ENCODE peak calls at places on chromosomes 12 and 14, in five cellular contexts. J is LNCaP clone FGC; B is psoas muscle; Z is activated T-helper 1 cell treated with anti-CD3 and anti-CD28 coated beads, Interleukin-2, amount 50 U/mL, for 16 hours; O is naive thymus-derived CD4-positive, alpha-beta T cell. Q is an unnamed sample.

GRCh38 chr12:22312336-22312735 is 22.2 kb downstream of the ST8SIA1 start:
- DNase-seq in Z (no peak), O (no peak), J (no peak), B (no peak), Q (no peak)

GRCh38 chr12:110689601-110690430 is 901 bp upstream of the HVCN1 start:
- DNase-seq in B (peak), J (no peak), O (peak), Z (peak), Q (peak)

GRCh38 chr12:92608418-92609091 is 94.2 kb upstream of the PLEKHG7 start:
- DNase-seq in O (no peak), J (peak), Z (no peak), B (no peak), Q (no peak)

GRCh38 chr12:50720085-50720484 is 43.8 kb upstream of the ATF1 start:
- DNase-seq in O (no peak), Z (no peak), J (no peak), B (no peak), Q (no peak)

GRCh38 chr14:63717704-63718103 is 10.2 kb downstream of the SGPP1 start:
- DNase-seq in J (no peak), O (peak), B (no peak), Z (no peak), Q (no peak)

GRCh38 chr14:53952533-53952932 is 4.1 kb downstream of the BMP4 start:
- DNase-seq in O (no peak), Z (no peak), B (no peak), J (no peak), Q (no peak)

GRCh38 chr12:76032043-76032981 is 736 bp upstream of the PHLDA1 start:
- DNase-seq in O (peak), B (no peak), J (no peak), Z (no peak), Q (no peak)

GRCh38 chr14:103348154-103348553 is 14.1 kb downstream of the EIF5 start:
- DNase-seq in Z (no peak), O (no peak), J (no peak), B (no peak), Q (no peak)

GRCh38 chr12:53205747-53206146 is 1.3 kb downstream of the ITGB7 start:
- DNase-seq in Z (no peak), O (no peak), J (no peak), B (no peak), Q (no peak)

GRCh38 chr12:80195143-80195726 is 95.9 kb downstream of the OTOGL start:
- DNase-seq in J (peak), B (no peak), Z (no peak), O (no peak), Q (no peak)

GRCh38 chr14:94542811-94543449 is 18.3 kb upstream of the SERPINA4 start:
- DNase-seq in J (no peak), O (no peak), B (no peak), Z (no peak), Q (no peak)

GRCh38 chr12:52280319-52280795 is 5.9 kb downstream of the KRT86 start:
- DNase-seq in O (no peak), Z (no peak), J (peak), B (peak), Q (no peak)

GRCh38 chr12:104720346-104721064 is 237.6 kb downstream of the SLC41A2 start:
- DNase-seq in J (no peak), Z (peak), B (no peak), O (peak), Q (peak)

GRCh38 chr12:122072031-122072970 is 6.3 kb upstream of the MLXIP start:
- DNase-seq in B (peak), O (no peak), Z (no peak), J (peak), Q (no peak)

GRCh38 chr12:1282670-1283361 is 291.8 kb downstream of the ERC1 start:
- DNase-seq in J (no peak), B (no peak), O (no peak), Z (no peak), Q (no peak)

GRCh38 chr12:79933580-79934264 is 1.2 kb downstream of the PPP1R12A start:
- DNase-seq in B (no peak), Z (no peak), J (peak), O (peak), Q (no peak)